ENCODE peak calls at places on chromosome 12, in five cellular contexts. U, L, Z, R and O are unnamed samples.

GRCh38 chr12:132886529-132887477 is 602 bp downstream of the CHFR start:
- DNase-seq in U (no peak), L (peak; percentile 39), Z (peak; percentile 78), R (no peak), O (no peak)

GRCh38 chr12:4829793-4830162 is 79.9 kb upstream of the KCNA1 start:
- DNase-seq in U (no peak), L (no peak), Z (peak; percentile 97), R (no peak), O (no peak)

GRCh38 chr12:27015730-27016076 is 1.5 kb upstream of the TM7SF3 start:
- DNase-seq in U (no peak), L (peak; percentile 30), Z (peak; percentile 52), R (no peak), O (no peak)

GRCh38 chr12:718756-719138 is 33.6 kb upstream of the WNK1 start:
- DNase-seq in U (no peak), L (no peak), Z (no peak), R (no peak), O (no peak)

GRCh38 chr12:70365648-70366518 is at the start of gene KCNMB4:
- DNase-seq in U (peak; percentile 69), L (peak; percentile 62), Z (peak; percentile 89), R (peak; percentile 68), O (peak; percentile 96)

GRCh38 chr12:126069549-126070165 is 1004.4 kb downstream of the AACS start:
- DNase-seq in U (no peak), L (peak; percentile 8), Z (peak; percentile 62), R (no peak), O (peak; percentile 27)

GRCh38 chr12:1553546-1553945 is 40.8 kb downstream of the FBXL14 start:
- DNase-seq in U (no peak), L (no peak), Z (no peak), R (no peak), O (no peak)

GRCh38 chr12:40730281-40730680 is 38.0 kb downstream of the CNTN1 start:
- DNase-seq in U (no peak), L (no peak), Z (peak; percentile 7), R (no peak), O (no peak)

GRCh38 chr12:88314706-88315105 is 172.6 kb downstream of the TMTC3 start:
- DNase-seq in U (no peak), L (no peak), Z (no peak), R (no peak), O (no peak)

GRCh38 chr12:13350946-13351345 is 154.4 kb downstream of the EMP1 start:
- DNase-seq in U (no peak), L (no peak), Z (no peak), R (no peak), O (no peak)

GRCh38 chr12:88243886-88244491 is 101.9 kb downstream of the TMTC3 start:
- DNase-seq in U (no peak), L (no peak), Z (no peak), R (no peak), O (no peak)

GRCh38 chr12:89251326-89252237 is 100.7 kb downstream of the DUSP6 start:
- DNase-seq in U (no peak), L (no peak), Z (no peak), R (no peak), O (no peak)

GRCh38 chr12:114751712-114752111 is 67.7 kb upstream of the TBX3 start:
- DNase-seq in U (no peak), L (no peak), Z (no peak), R (no peak), O (no peak)

GRCh38 chr12:58757422-58757821 is 162.9 kb downstream of the LRIG3 start:
- DNase-seq in U (no peak), L (peak; percentile 44), Z (no peak), R (no peak), O (no peak)

GRCh38 chr12:11716794-11717532 is 67.5 kb downstream of the ETV6 start:
- DNase-seq in U (no peak), L (no peak), Z (peak; percentile 30), R (no peak), O (no peak)

GRCh38 chr12:9782547-9783382 is 22.1 kb upstream of the CD69 start:
- DNase-seq in U (no peak), L (no peak), Z (no peak), R (no peak), O (no peak)

GRCh38 chr12:119412811-119413794 is 78.6 kb downstream of the CCDC60 start:
- DNase-seq in U (peak; percentile 61), L (peak; percentile 59), Z (peak; percentile 77), R (peak; percentile 34), O (no peak)

GRCh38 chr12:132561784-132562156 is 48.6 kb downstream of the LRCOL1 start:
- DNase-seq in U (no peak), L (peak; percentile 66), Z (peak; percentile 35), R (no peak), O (no peak)

GRCh38 chr12:87853448-87854003 is 175.7 kb downstream of the C12orf50 start:
- DNase-seq in U (no peak), L (no peak), Z (no peak), R (no peak), O (no peak)

GRCh38 chr12:5383961-5384360 is 47.9 kb upstream of the NTF3 start:
- DNase-seq in U (no peak), L (no peak), Z (no peak), R (no peak), O (no peak)

GRCh38 chr12:40439771-40440492 is 215.1 kb downstream of the LRRK2 start:
- DNase-seq in U (no peak), L (no peak), Z (no peak), R (no peak), O (no peak)

GRCh38 chr12:26402648-26403047 is 207.3 kb downstream of the SSPN start:
- DNase-seq in U (no peak), L (no peak), Z (peak; percentile 38), R (no peak), O (no peak)

GRCh38 chr12:55043542-55043941 is 23.8 kb downstream of the NEUROD4 start:
- DNase-seq in U (no peak), L (no peak), Z (no peak), R (no peak), O (no peak)

GRCh38 chr12:67202344-67203012 is 66.7 kb upstream of the CAND1 start:
- DNase-seq in U (no peak), L (no peak), Z (peak; percentile 42), R (no peak), O (no peak)

GRCh38 chr12:22728989-22729388 is 104.0 kb downstream of the ETNK1 start:
- DNase-seq in U (no peak), L (no peak), Z (no peak), R (no peak), O (no peak)

GRCh38 chr12:67434653-67435375 is 165.7 kb downstream of the CAND1 start:
- DNase-seq in U (no peak), L (peak; percentile 80), Z (peak; percentile 6), R (no peak), O (peak; percentile 66)

GRCh38 chr12:80708535-80709328 is 1.3 kb downstream of the MYF6 start:
- DNase-seq in U (peak; percentile 17), L (no peak), Z (no peak), R (no peak), O (no peak)

GRCh38 chr12:17588968-17589367 is 501.0 kb downstream of the RERGL start:
- DNase-seq in U (no peak), L (no peak), Z (peak; percentile 34), R (no peak), O (no peak)

GRCh38 chr12:115569694-115570093 is 707.8 kb downstream of the MED13L start:
- DNase-seq in U (no peak), L (no peak), Z (peak; percentile 28), R (peak; percentile 18), O (no peak)

GRCh38 chr12:1518486-1518762 is 76.0 kb downstream of the FBXL14 start:
- DNase-seq in U (no peak), L (no peak), Z (no peak), R (no peak), O (no peak)

GRCh38 chr12:128853321-128854197 is at the start of gene GLT1D1:
- DNase-seq in U (no peak), L (no peak), Z (peak; percentile 56), R (no peak), O (no peak)

GRCh38 chr12:7155471-7156034 is 25.4 kb downstream of the CLSTN3 start:
- DNase-seq in U (no peak), L (peak; percentile 3), Z (peak; percentile 22), R (no peak), O (no peak)